ENCODE peak calls at places on chromosome 3, in four cellular contexts. U is A549, Z is IMR-90, J is K562. Q is an unnamed sample.

GRCh38 chr3:31659246-31659645 is 126.5 kb downstream of the STT3B start:
- DNase-seq in U (no peak), J (no peak), Z (no peak), Q (no peak)

GRCh38 chr3:141111364-141112150 is 60.4 kb downstream of the SPSB4 start:
- DNase-seq in J (no peak), Z (no peak), U (no peak), Q (no peak)

GRCh38 chr3:8413337-8413926 is 88.2 kb upstream of the LMCD1 start:
- DNase-seq in Z (no peak), J (no peak), U (no peak), Q (no peak)

GRCh38 chr3:127486337-127486944 is 104.1 kb downstream of the TPRA1 start:
- DNase-seq in U (no peak), J (no peak), Z (no peak), Q (no peak)

GRCh38 chr3:194404365-194405140 is 5.5 kb upstream of the GP5 start:
- DNase-seq in J (peak), Z (peak), U (no peak), Q (no peak)

GRCh38 chr3:72990701-72991395 is 5.8 kb upstream of the PPP4R2 start:
- DNase-seq in Z (no peak), J (no peak), U (no peak), Q (no peak)

GRCh38 chr3:188797045-188797444 is 374.7 kb upstream of the TPRG1 start:
- DNase-seq in U (no peak), Z (no peak), J (no peak), Q (no peak)

GRCh38 chr3:15860014-15860934 is 62.5 kb upstream of the ANKRD28 start:
- DNase-seq in U (peak), J (peak), Z (peak), Q (peak)

GRCh38 chr3:2198880-2199279 is 100.2 kb downstream of the CNTN4 start:
- DNase-seq in Z (no peak), U (no peak), J (no peak), Q (no peak)

GRCh38 chr3:108477511-108478147 is 32.8 kb downstream of the MYH15 start:
- DNase-seq in U (peak), Z (peak), J (peak), Q (peak)

GRCh38 chr3:38575279-38575843 is 74.1 kb downstream of the SCN5A start:
- DNase-seq in J (no peak), U (no peak), Z (no peak), Q (no peak)

GRCh38 chr3:18723426-18723825 is 298.3 kb upstream of the SATB1 start:
- DNase-seq in J (no peak), Z (no peak), U (no peak), Q (no peak)

GRCh38 chr3:52004158-52004787 is 8.6 kb upstream of the RPL29 start:
- DNase-seq in J (peak), Z (peak), U (no peak), Q (peak)

GRCh38 chr3:129317014-129317771 is 38.5 kb downstream of the HMCES start:
- DNase-seq in U (no peak), Z (no peak), J (no peak), Q (peak)

GRCh38 chr3:38133209-38133556 is 3.7 kb downstream of the ACAA1 start:
- DNase-seq in Z (no peak), J (no peak), U (no peak), Q (no peak)

GRCh38 chr3:55701997-55702396 is 214.9 kb upstream of the WNT5A start:
- DNase-seq in J (no peak), Z (peak), U (no peak), Q (no peak)

GRCh38 chr3:172839679-172840078 is 89.2 kb downstream of the ECT2 start:
- DNase-seq in Z (no peak), U (no peak), J (no peak), Q (no peak)

GRCh38 chr3:101253429-101253828 is 66.9 kb downstream of the IMPG2 start:
- DNase-seq in U (no peak), Z (no peak), J (no peak), Q (no peak)

GRCh38 chr3:175421897-175422296 is 562.8 kb downstream of the NAALADL2 start:
- DNase-seq in U (no peak), Z (no peak), J (no peak), Q (no peak)

GRCh38 chr3:64216706-64217105 is 8.6 kb downstream of the PRICKLE2 start:
- DNase-seq in Z (peak), J (no peak), U (no peak), Q (no peak)

GRCh38 chr3:195270350-195271115 is 426 bp downstream of the XXYLT1 start:
- DNase-seq in Z (peak), U (peak), J (peak), Q (peak)

GRCh38 chr3:129277829-129278271 is 820 bp upstream of the HMCES start:
- DNase-seq in U (no peak), J (peak), Z (peak), Q (peak)

GRCh38 chr3:114660124-114660523 is 366.3 kb downstream of the TIGIT start:
- DNase-seq in U (no peak), J (no peak), Z (peak), Q (no peak)

GRCh38 chr3:78907367-78907766 is 860.4 kb downstream of the ROBO1 start:
- DNase-seq in U (no peak), J (no peak), Z (peak), Q (no peak)

GRCh38 chr3:156638271-156638670 is 36.1 kb upstream of the TIPARP start:
- DNase-seq in U (no peak), J (no peak), Z (no peak), Q (no peak)

GRCh38 chr3:73029321-73029796 is 32.1 kb upstream of the EBLN2 start:
- DNase-seq in J (peak), U (peak), Z (peak), Q (no peak)

GRCh38 chr3:84126160-84126559 is 832.6 kb upstream of the CADM2 start:
- DNase-seq in J (peak), U (no peak), Z (no peak), Q (peak)

GRCh38 chr3:24601500-24601899 is 106.8 kb upstream of the THRB start:
- DNase-seq in Z (no peak), J (no peak), U (no peak), Q (no peak)

GRCh38 chr3:45995370-45996192 is at the start of gene FYCO1:
- DNase-seq in Z (peak), U (peak), J (peak), Q (peak)

GRCh38 chr3:45993421-45994027 is 2.1 kb downstream of the FYCO1 start:
- DNase-seq in J (no peak), Z (no peak), U (no peak), Q (no peak)

GRCh38 chr3:45992820-45993219 is 2.8 kb downstream of the FYCO1 start:
- DNase-seq in U (no peak), J (no peak), Z (peak), Q (no peak)

GRCh38 chr3:45992133-45992729 is 3.4 kb downstream of the FYCO1 start:
- DNase-seq in Z (no peak), U (no peak), J (no peak), Q (no peak)

DNA sequence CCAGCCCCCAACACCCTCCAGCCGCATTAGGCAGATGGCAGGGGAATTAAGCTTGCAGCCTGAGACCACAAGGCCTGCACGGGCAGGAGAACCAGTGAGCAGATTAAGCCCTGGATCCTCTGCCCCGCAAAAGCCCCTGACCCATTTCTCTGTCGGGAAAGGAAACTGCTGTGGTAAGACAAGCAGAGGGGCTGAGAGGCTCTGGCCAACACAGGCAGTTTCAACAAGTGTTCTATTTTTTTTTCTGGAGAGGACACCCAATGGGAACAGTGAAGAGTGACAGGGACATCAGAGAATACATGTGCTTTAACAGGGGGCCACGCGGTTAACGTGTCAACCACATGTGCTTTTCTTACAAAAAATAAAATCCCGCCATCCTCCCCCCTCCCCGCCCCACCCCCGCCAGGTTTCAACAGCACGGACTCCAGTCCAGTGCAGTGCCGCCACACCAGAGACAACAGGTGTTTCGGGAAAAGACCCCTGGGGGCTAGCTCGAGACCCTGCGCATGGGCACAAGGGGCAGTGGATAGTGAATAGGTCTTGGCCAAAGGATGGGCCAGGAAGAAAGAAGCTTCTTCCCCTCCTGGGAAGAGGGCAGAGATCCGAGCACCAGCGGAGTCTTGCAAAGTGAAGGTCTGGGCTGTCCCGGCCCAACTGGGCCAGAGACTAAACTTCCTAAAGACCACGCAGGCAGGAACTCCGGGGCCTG is 809 bp downstream of the FYCO1 start:
- DNase-seq in Z (no peak), J (peak), U (peak), Q (peak)
- TF ChIP-seq SMC3 in Z (no peak), J (no peak), U (no peak), Q (no peak)

GRCh38 chr3:151541184-151541583 is 80.3 kb upstream of the IGSF10 start:
- DNase-seq in U (no peak), J (no peak), Z (peak), Q (no peak)
- TF ChIP-seq CTCF in U (no peak), J (no peak), Z (no peak), Q (no peak)

DNA sequence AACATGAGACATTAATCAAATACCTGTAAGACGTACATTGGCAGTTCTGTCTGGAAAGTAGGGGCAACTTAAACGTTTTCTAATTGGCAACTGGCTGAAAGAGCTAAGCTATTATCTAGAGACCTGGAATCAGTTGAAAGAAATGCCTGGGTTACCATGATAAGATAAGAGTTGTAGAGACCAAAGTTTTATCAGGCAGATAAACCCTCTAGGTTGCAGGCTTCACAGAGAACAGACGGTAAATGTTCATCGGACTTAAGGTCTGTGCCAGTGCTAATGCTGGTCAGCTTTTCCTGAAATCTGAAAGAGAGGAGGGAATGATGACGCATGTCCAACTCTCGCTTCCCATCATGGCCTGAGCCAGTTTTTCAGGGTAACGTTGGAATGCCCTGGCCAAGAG is 196.2 kb downstream of the ROBO2 start:
- DNase-seq in Z (no peak), U (no peak), J (peak), Q (no peak)
- TF ChIP-seq SMC3 in Z (no peak), U (no peak), J (no peak), Q (no peak)

GRCh38 chr3:61172684-61173083 is 78.6 kb downstream of the FHIT start:
- DNase-seq in J (no peak), Z (no peak), U (no peak), Q (no peak)
- TF ChIP-seq CTCF in J (peak), Z (no peak), U (no peak), Q (no peak)

GRCh38 chr3:192940129-192940528 is 22.5 kb upstream of the MB21D2 start:
- DNase-seq in Z (no peak), U (no peak), J (no peak), Q (no peak)
- TF ChIP-seq SMC3 in Z (no peak), U (no peak), J (no peak), Q (no peak)

GRCh38 chr3:138834359-138835176 is at the start of gene PIK3CB:
- DNase-seq in Z (peak), J (peak), U (peak), Q (peak)
- TF ChIP-seq CTCF in Z (peak), J (peak), U (peak), Q (peak)

GRCh38 chr3:30605005-30605404 is 1.4 kb upstream of the TGFBR2 start:
- DNase-seq in U (no peak), J (no peak), Z (no peak), Q (no peak)

GRCh38 chr3:30604566-30604965 is 1.8 kb upstream of the TGFBR2 start:
- DNase-seq in U (no peak), Z (no peak), J (no peak), Q (no peak)

GRCh38 chr3:30606301-30607031 is at the start of gene TGFBR2:
- DNase-seq in U (peak), Z (peak), J (peak), Q (peak)

GRCh38 chr3:30605706-30606300 is 598 bp upstream of the TGFBR2 start:
- DNase-seq in Z (no peak), J (no peak), U (no peak), Q (no peak)

GRCh38 chr3:30607032-30607833 is 832 bp downstream of the TGFBR2 start:
- DNase-seq in U (no peak), Z (no peak), J (peak), Q (no peak)
- TF ChIP-seq SMC3 in U (no peak), Z (no peak), J (no peak), Q (no peak)